ENCODE peak calls at places on chromosomes 5 and 9, in eight cellular contexts. N is GM12892, A is Calu3, O is right cardiac atrium, S is posterior vena cava, M is HS-5, U is nucleus accumbens, F is epithelial cell of prostate. G is an unnamed sample.

GRCh38 chr9:35813434-35814105 is 1.3 kb downstream of the HINT2 start:
- DNase-seq in N (no peak), A (peak; percentile 24), O (no peak), S (no peak), M (no peak), U (no peak), F (no peak), G (no peak)

GRCh38 chr9:127388856-127389238 is 8.1 kb upstream of the SLC2A8 start:
- DNase-seq in N (no peak), A (no peak), O (no peak), S (no peak), M (no peak), U (no peak), F (no peak), G (no peak)

GRCh38 chr5:146447734-146448380 is 724 bp downstream of the TCERG1 start:
- DNase-seq in N (no peak), A (peak; percentile 40), O (no peak), S (no peak), M (peak; percentile 25), U (no peak), F (no peak), G (no peak)

GRCh38 chr5:81005708-81006107 is 45.5 kb downstream of the RASGRF2 start:
- DNase-seq in N (no peak), A (no peak), O (no peak), S (no peak), M (no peak), U (no peak), F (no peak), G (no peak)

GRCh38 chr5:96172436-96172835 is 210.8 kb upstream of the ELL2 start:
- DNase-seq in N (no peak), A (no peak), O (no peak), S (no peak), M (peak; percentile 68), U (no peak), F (no peak), G (no peak)

GRCh38 chr5:92222449-92222848 is 839.3 kb upstream of the ARRDC3 start:
- DNase-seq in N (no peak), A (peak; percentile 11), O (no peak), S (no peak), M (no peak), U (no peak), F (no peak), G (no peak)

GRCh38 chr9:127123239-127123935 is 952 bp upstream of the ANGPTL2 start:
- DNase-seq in N (no peak), A (no peak), O (no peak), S (peak; percentile 52), M (no peak), U (no peak), F (no peak), G (no peak)

GRCh38 chr9:128070874-128071273 is 2.8 kb downstream of the SLC25A25 start:
- DNase-seq in N (no peak), A (no peak), O (no peak), S (no peak), M (no peak), U (no peak), F (no peak), G (no peak)

GRCh38 chr9:124869466-124869985 is 7.6 kb downstream of the ARPC5L start:
- DNase-seq in N (no peak), A (no peak), O (no peak), S (no peak), M (no peak), U (no peak), F (no peak), G (no peak)

GRCh38 chr9:87340391-87340790 is 157.3 kb upstream of the DAPK1 start:
- DNase-seq in N (no peak), A (no peak), O (no peak), S (no peak), M (no peak), U (no peak), F (no peak), G (no peak)

GRCh38 chr5:140351609-140352334 is 5.4 kb upstream of the HBEGF start:
- DNase-seq in N (no peak), A (peak; percentile 91), O (no peak), S (no peak), M (no peak), U (peak; percentile 16), F (no peak), G (no peak)

GRCh38 chr5:132526290-132526973 is 16.9 kb downstream of the IL5 start:
- DNase-seq in N (no peak), A (peak; percentile 83), O (no peak), S (no peak), M (peak; percentile 40), U (no peak), F (no peak), G (peak; percentile 75)

GRCh38 chr5:135317286-135317685 is 81.7 kb downstream of the MACROH2A1 start:
- DNase-seq in N (no peak), A (no peak), O (no peak), S (no peak), M (no peak), U (no peak), F (no peak), G (no peak)

GRCh38 chr9:97767891-97768290 is 70.8 kb upstream of the XPA start:
- DNase-seq in N (no peak), A (no peak), O (no peak), S (no peak), M (peak; percentile 46), U (no peak), F (no peak), G (no peak)

GRCh38 chr5:137737349-137738256 is 1.7 kb upstream of the KLHL3 start:
- DNase-seq in N (no peak), A (peak; percentile 66), O (peak; percentile 62), S (no peak), M (peak; percentile 38), U (no peak), F (peak; percentile 74), G (no peak)

GRCh38 chr5:139481580-139482049 is 943 bp downstream of the STING1 start:
- DNase-seq in N (no peak), A (peak; percentile 25), O (peak; percentile 46), S (no peak), M (no peak), U (peak; percentile 28), F (no peak), G (no peak)

GRCh38 chr5:96601811-96602244 is 60.3 kb upstream of the CAST start:
- DNase-seq in N (peak; percentile 18), A (peak; percentile 79), O (no peak), S (no peak), M (peak; percentile 56), U (peak; percentile 7), F (no peak), G (peak; percentile 96)

GRCh38 chr9:138075961-138076649 is 198.5 kb downstream of the CACNA1B start:
- DNase-seq in N (no peak), A (no peak), O (no peak), S (peak; percentile 64), M (no peak), U (no peak), F (no peak), G (no peak)

GRCh38 chr5:77843570-77844407 is 67.7 kb upstream of the TBCA start:
- DNase-seq in N (no peak), A (no peak), O (no peak), S (no peak), M (no peak), U (peak; percentile 23), F (no peak), G (no peak)

GRCh38 chr5:143737073-143737472 is 74.9 kb upstream of the HMHB1 start:
- DNase-seq in N (no peak), A (no peak), O (no peak), S (no peak), M (no peak), U (no peak), F (no peak), G (no peak)

GRCh38 chr5:87717761-87718160 is 305.0 kb upstream of the CCNH start:
- DNase-seq in N (no peak), A (no peak), O (no peak), S (no peak), M (no peak), U (no peak), F (no peak), G (no peak)

GRCh38 chr5:114450516-114450909 is 88.6 kb downstream of the KCNN2 start:
- DNase-seq in N (no peak), A (peak; percentile 12), O (no peak), S (no peak), M (no peak), U (no peak), F (no peak), G (no peak)

GRCh38 chr9:130638278-130639118 is 25.9 kb upstream of the PRDM12 start:
- DNase-seq in N (no peak), A (no peak), O (no peak), S (peak; percentile 60), M (no peak), U (no peak), F (no peak), G (no peak)